ENCODE peak calls at places on chromosomes 2 and 18, in seven cellular contexts. One of them, this sample, is unnamed.
A peak's percentile ranks its signal among the peaks of the same experiment; 100 is the strongest.

GRCh38 chr2:98454500-98455235 is 10.0 kb downstream of the INPP4A start:
- DNase-seq in HCT116: no peak
- DNase-seq in H1: no peak
- DNase-seq in HepG2: no peak
- DNase-seq in GM12878: no peak
- DNase-seq in K562: peak; percentile 49
- DNase-seq in SK-N-SH: no peak
- DNase-seq in this sample: no peak

GRCh38 chr2:230160112-230160660 is 59.6 kb downstream of the SP110 start:
- DNase-seq in K562: peak; percentile 52
- DNase-seq in HepG2: peak; percentile 37
- DNase-seq in GM12878: peak; percentile 9
- DNase-seq in H1: peak; percentile 71
- DNase-seq in HCT116: peak; percentile 26
- DNase-seq in SK-N-SH: peak; percentile 71
- DNase-seq in this sample: peak; percentile 46

GRCh38 chr18:11050966-11051365 is 98.4 kb downstream of the PIEZO2 start:
- DNase-seq in GM12878: no peak
- DNase-seq in K562: no peak
- DNase-seq in HepG2: no peak
- DNase-seq in HCT116: no peak
- DNase-seq in H1: no peak
- DNase-seq in SK-N-SH: no peak
- DNase-seq in this sample: no peak

GRCh38 chr18:48790226-48790863 is 160.4 kb downstream of the SMAD7 start:
- DNase-seq in SK-N-SH: no peak
- DNase-seq in HCT116: peak; percentile 47
- DNase-seq in HepG2: no peak
- DNase-seq in K562: no peak
- DNase-seq in GM12878: no peak
- DNase-seq in H1: no peak
- DNase-seq in this sample: no peak

GRCh38 chr2:112121682-112122254 is 16.4 kb upstream of the FBLN7 start:
- DNase-seq in GM12878: no peak
- DNase-seq in K562: no peak
- DNase-seq in HepG2: peak; percentile 55
- DNase-seq in H1: no peak
- DNase-seq in HCT116: peak; percentile 26
- DNase-seq in SK-N-SH: peak; percentile 29
- DNase-seq in this sample: no peak

GRCh38 chr18:55111271-55111670 is 152.0 kb upstream of the CCDC68 start:
- DNase-seq in HepG2: no peak
- DNase-seq in K562: no peak
- DNase-seq in HCT116: no peak
- DNase-seq in GM12878: no peak
- DNase-seq in SK-N-SH: no peak
- DNase-seq in H1: no peak
- DNase-seq in this sample: no peak

GRCh38 chr18:39945076-39945475 is 2010.0 kb upstream of the PIK3C3 start:
- DNase-seq in GM12878: no peak
- DNase-seq in SK-N-SH: no peak
- DNase-seq in H1: no peak
- DNase-seq in HepG2: no peak
- DNase-seq in K562: no peak
- DNase-seq in HCT116: no peak
- DNase-seq in this sample: no peak

GRCh38 chr2:39546937-39547336 is 109.9 kb upstream of the MAP4K3 start:
- DNase-seq in HepG2: peak; percentile 70
- DNase-seq in GM12878: no peak
- DNase-seq in H1: no peak
- DNase-seq in SK-N-SH: no peak
- DNase-seq in K562: no peak
- DNase-seq in HCT116: no peak
- DNase-seq in this sample: no peak

GRCh38 chr2:98252394-98252793 is 93.9 kb upstream of the CNGA3 start:
- DNase-seq in K562: no peak
- DNase-seq in HepG2: no peak
- DNase-seq in GM12878: no peak
- DNase-seq in H1: no peak
- DNase-seq in SK-N-SH: no peak
- DNase-seq in HCT116: no peak
- DNase-seq in this sample: no peak

GRCh38 chr2:219722276-219722883 is 95.0 kb downstream of the SLC4A3 start:
- DNase-seq in GM12878: no peak
- DNase-seq in HepG2: peak; percentile 60
- DNase-seq in H1: no peak
- DNase-seq in HCT116: peak; percentile 54
- DNase-seq in K562: no peak
- DNase-seq in SK-N-SH: no peak
- DNase-seq in this sample: no peak

GRCh38 chr18:49612515-49613033 is 50.7 kb downstream of the LIPG start:
- DNase-seq in K562: no peak
- DNase-seq in HCT116: no peak
- DNase-seq in H1: peak; percentile 56
- DNase-seq in GM12878: peak; percentile 38
- DNase-seq in SK-N-SH: no peak
- DNase-seq in HepG2: no peak
- DNase-seq in this sample: no peak

GRCh38 chr2:71898851-71899681 is 248.6 kb downstream of the CYP26B1 start:
- DNase-seq in HepG2: no peak
- DNase-seq in SK-N-SH: no peak
- DNase-seq in K562: no peak
- DNase-seq in GM12878: no peak
- DNase-seq in HCT116: no peak
- DNase-seq in H1: peak; percentile 30
- DNase-seq in this sample: no peak

GRCh38 chr2:241095594-241096290 is 6.3 kb downstream of the MTERF4 start:
- DNase-seq in H1: no peak
- DNase-seq in HepG2: no peak
- DNase-seq in GM12878: no peak
- DNase-seq in K562: no peak
- DNase-seq in SK-N-SH: no peak
- DNase-seq in HCT116: no peak
- DNase-seq in this sample: no peak

GRCh38 chr2:21103274-21103891 is 20.4 kb upstream of the TDRD15 start:
- DNase-seq in HepG2: peak; percentile 30
- DNase-seq in HCT116: no peak
- DNase-seq in H1: no peak
- DNase-seq in GM12878: no peak
- DNase-seq in SK-N-SH: no peak
- DNase-seq in K562: no peak
- DNase-seq in this sample: no peak

DNA sequence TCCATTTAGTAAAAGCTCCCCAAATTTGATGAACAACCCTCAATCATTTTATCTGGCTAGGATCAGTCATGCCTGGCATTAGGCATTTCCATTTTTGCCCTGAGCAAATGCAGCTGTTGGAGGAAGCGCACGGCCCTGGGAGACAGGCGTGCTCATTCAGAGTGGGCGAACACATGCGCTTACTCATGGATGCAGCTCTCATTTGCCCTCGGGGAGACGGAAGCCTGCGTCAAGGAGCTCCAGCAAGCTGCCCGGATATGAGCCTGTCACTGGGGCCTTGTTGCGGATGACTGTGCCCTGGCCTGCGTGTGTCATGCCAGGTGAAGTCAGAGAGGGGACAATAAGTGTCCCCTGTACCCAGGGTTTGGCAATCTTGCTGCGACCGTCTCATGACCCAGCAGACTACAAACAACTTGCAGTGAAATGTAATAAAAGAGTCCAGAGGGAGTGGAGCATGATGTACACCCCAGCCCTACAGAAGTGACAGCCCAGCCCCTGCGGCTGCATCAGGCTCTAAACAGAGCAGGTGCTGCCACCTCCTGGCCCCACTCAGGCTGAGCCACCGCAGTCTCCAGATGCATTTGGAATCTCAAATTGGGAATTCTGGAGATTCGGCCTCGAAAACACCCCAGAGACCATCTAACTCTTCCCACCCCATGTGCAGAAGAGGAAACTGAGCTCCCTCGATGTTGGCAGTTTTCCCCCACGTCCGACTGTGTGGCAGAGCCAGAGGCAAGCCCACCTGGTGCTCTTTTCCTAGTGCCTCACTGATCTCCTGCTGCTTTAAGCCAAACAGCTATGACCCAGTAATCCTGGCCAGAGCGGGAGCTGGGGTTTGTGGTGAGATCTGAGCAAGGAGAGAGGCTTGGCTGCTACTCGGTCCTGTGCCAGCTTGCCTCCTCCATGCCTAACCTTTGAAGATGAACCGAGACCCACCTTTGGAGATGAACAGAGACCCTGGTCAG is 105.0 kb upstream of the ALK start:
- DNase-seq in HepG2: peak; percentile 13
- DNase-seq in H1: peak; percentile 74
- DNase-seq in SK-N-SH: peak; percentile 89
- DNase-seq in K562: peak; percentile 60
- DNase-seq in HCT116: peak; percentile 4
- DNase-seq in GM12878: no peak
- DNase-seq in this sample: peak; percentile 13
- TF ChIP-seq CTCF in HepG2: peak; percentile 83
- TF ChIP-seq CTCF in H1: peak; percentile 88
- TF ChIP-seq CTCF in SK-N-SH: peak; percentile 83
- TF ChIP-seq CTCF in K562: peak; percentile 83
- TF ChIP-seq CTCF in HCT116: peak; percentile 44
- TF ChIP-seq CTCF in GM12878: peak; percentile 56
- TF ChIP-seq CTCF in this sample: peak; percentile 80

GRCh38 chr2:10343191-10343590 is 40.5 kb downstream of the HPCAL1 start:
- DNase-seq in K562: peak; percentile 65
- DNase-seq in H1: no peak
- DNase-seq in HCT116: no peak
- DNase-seq in GM12878: no peak
- DNase-seq in HepG2: no peak
- DNase-seq in SK-N-SH: no peak
- DNase-seq in this sample: no peak

GRCh38 chr2:10343658-10344057 is 41.0 kb downstream of the HPCAL1 start:
- DNase-seq in HCT116: no peak
- DNase-seq in H1: no peak
- DNase-seq in K562: no peak
- DNase-seq in SK-N-SH: no peak
- DNase-seq in GM12878: no peak
- DNase-seq in HepG2: no peak
- DNase-seq in this sample: no peak

GRCh38 chr2:10340593-10340975 is 37.9 kb downstream of the HPCAL1 start:
- DNase-seq in HCT116: no peak
- DNase-seq in K562: no peak
- DNase-seq in H1: no peak
- DNase-seq in HepG2: no peak
- DNase-seq in GM12878: no peak
- DNase-seq in SK-N-SH: no peak
- DNase-seq in this sample: no peak

GRCh38 chr2:10341193-10341592 is 38.5 kb downstream of the HPCAL1 start:
- DNase-seq in GM12878: no peak
- DNase-seq in K562: no peak
- DNase-seq in HepG2: no peak
- DNase-seq in HCT116: no peak
- DNase-seq in SK-N-SH: no peak
- DNase-seq in H1: no peak
- DNase-seq in this sample: no peak

GRCh38 chr2:10342245-10342951 is 39.7 kb downstream of the HPCAL1 start:
- DNase-seq in HCT116: no peak
- DNase-seq in K562: no peak
- DNase-seq in HepG2: no peak
- DNase-seq in SK-N-SH: no peak
- DNase-seq in GM12878: no peak
- DNase-seq in H1: no peak
- DNase-seq in this sample: no peak
- TF ChIP-seq POLR2AphosphoS5 in HCT116: no peak
- TF ChIP-seq POLR2AphosphoS5 in K562: no peak
- TF ChIP-seq POLR2AphosphoS5 in HepG2: no peak
- TF ChIP-seq POLR2AphosphoS5 in SK-N-SH: no peak
- TF ChIP-seq POLR2AphosphoS5 in GM12878: no peak
- TF ChIP-seq POLR2AphosphoS5 in H1: no peak
- TF ChIP-seq POLR2AphosphoS5 in this sample: no peak

DNA sequence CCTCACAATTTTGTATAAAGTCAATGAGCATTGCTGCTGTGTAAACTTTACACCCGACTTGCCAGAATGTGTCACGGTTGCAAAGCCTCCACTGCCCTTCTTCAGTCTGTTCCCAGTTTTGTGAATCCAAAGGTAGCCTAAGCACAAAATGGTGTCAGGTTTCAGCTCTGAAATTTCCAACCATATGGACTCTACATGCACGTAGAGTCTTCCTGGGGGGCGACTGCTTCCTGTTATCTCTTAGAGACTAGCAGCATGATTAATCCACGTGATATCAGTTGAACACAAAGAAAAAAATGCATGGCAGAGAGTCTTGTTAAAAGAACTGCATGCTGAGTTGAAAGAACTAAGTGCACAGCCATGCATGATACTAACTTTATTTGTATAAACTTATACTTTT is 404.4 kb downstream of the SOCS6 start:
- DNase-seq in SK-N-SH: no peak
- DNase-seq in HepG2: peak; percentile 1
- DNase-seq in H1: no peak
- DNase-seq in K562: no peak
- DNase-seq in HCT116: no peak
- DNase-seq in GM12878: no peak
- DNase-seq in this sample: no peak
- TF ChIP-seq SIN3A in SK-N-SH: no peak
- TF ChIP-seq SIN3A in HepG2: no peak
- TF ChIP-seq SIN3A in H1: no peak
- TF ChIP-seq SIN3A in K562: no peak
- TF ChIP-seq SIN3A in HCT116: no peak
- TF ChIP-seq SIN3A in GM12878: no peak
- TF ChIP-seq SIN3A in this sample: no peak

DNA sequence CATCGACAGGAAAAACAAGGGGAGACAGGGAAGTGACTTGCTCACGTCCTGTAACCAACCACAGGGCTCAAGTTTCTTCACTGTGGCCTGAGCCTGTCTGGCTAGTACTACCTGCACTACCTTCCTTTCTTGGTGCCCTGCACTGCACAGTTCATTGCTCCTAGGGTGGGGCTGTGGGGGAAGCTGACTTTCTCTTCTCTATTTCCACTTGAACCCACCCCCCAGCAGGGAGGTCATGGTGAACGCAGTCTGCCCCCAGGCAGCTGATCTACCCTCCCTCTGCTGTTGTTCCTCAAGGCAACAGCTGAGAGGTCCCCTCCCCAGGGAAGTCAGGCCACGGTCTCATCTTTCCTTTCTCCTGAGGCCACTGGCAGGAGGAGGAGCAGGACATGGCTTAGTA is 532.1 kb downstream of the SOX11 start:
- DNase-seq in HepG2: no peak
- DNase-seq in H1: no peak
- DNase-seq in SK-N-SH: no peak
- DNase-seq in K562: no peak
- DNase-seq in GM12878: peak; percentile 26
- DNase-seq in HCT116: no peak
- DNase-seq in this sample: no peak
- TF ChIP-seq CTCF in HepG2: no peak
- TF ChIP-seq CTCF in H1: no peak
- TF ChIP-seq CTCF in SK-N-SH: no peak
- TF ChIP-seq CTCF in K562: no peak
- TF ChIP-seq CTCF in GM12878: no peak
- TF ChIP-seq CTCF in HCT116: no peak
- TF ChIP-seq CTCF in this sample: no peak

GRCh38 chr2:168424112-168424951 is 31.7 kb upstream of the CERS6 start:
- DNase-seq in HCT116: no peak
- DNase-seq in HepG2: no peak
- DNase-seq in SK-N-SH: no peak
- DNase-seq in K562: no peak
- DNase-seq in GM12878: no peak
- DNase-seq in H1: no peak
- DNase-seq in this sample: no peak
- TF ChIP-seq POLR2AphosphoS5 in HCT116: no peak
- TF ChIP-seq POLR2AphosphoS5 in HepG2: no peak
- TF ChIP-seq POLR2AphosphoS5 in SK-N-SH: no peak
- TF ChIP-seq POLR2AphosphoS5 in K562: no peak
- TF ChIP-seq POLR2AphosphoS5 in GM12878: no peak
- TF ChIP-seq POLR2AphosphoS5 in H1: no peak
- TF ChIP-seq POLR2AphosphoS5 in this sample: no peak

This sample was measured in Panc1.